ENCODE peak calls at places on chromosomes 11 and 22, in eight cellular contexts. U is GM04503, W is Kasumi-1, G is HCEC 1CT, S is anterior cingulate cortex, T is M059J, A is heart left ventricle, L is neuronal stem cell. I is an unnamed sample.

GRCh38 chr11:85086511-85087284 is 540.4 kb downstream of the DLG2 start:
- DNase-seq in U (no peak), W (no peak), G (peak), S (no peak), T (peak), A (no peak), L (no peak), I (no peak)

GRCh38 chr11:34570584-34570983 is 50.3 kb upstream of the EHF start:
- DNase-seq in U (no peak), W (no peak), G (no peak), S (no peak), T (peak), A (no peak), L (no peak), I (no peak)

GRCh38 chr11:60150279-60150678 is 32.6 kb downstream of the MS4A6A start:
- DNase-seq in U (no peak), W (no peak), G (no peak), S (no peak), T (no peak), A (no peak), L (no peak), I (no peak)

GRCh38 chr11:1453611-1454386 is 32.8 kb downstream of the MOB2 start:
- DNase-seq in U (no peak), W (no peak), G (no peak), S (no peak), T (no peak), A (peak), L (no peak), I (no peak)

GRCh38 chr11:72267956-72268617 is 24.1 kb upstream of the PHOX2A start:
- DNase-seq in U (no peak), W (no peak), G (no peak), S (no peak), T (no peak), A (no peak), L (no peak), I (no peak)

GRCh38 chr11:17371614-17372013 is 16.8 kb downstream of the KCNJ11 start:
- DNase-seq in U (no peak), W (no peak), G (no peak), S (no peak), T (peak), A (no peak), L (no peak), I (no peak)

GRCh38 chr22:43563571-43563970 is 151.8 kb downstream of the MPPED1 start:
- DNase-seq in U (no peak), W (no peak), G (no peak), S (no peak), T (no peak), A (no peak), L (no peak), I (no peak)

GRCh38 chr11:3207530-3208189 is 11.0 kb downstream of the MRGPRG start:
- DNase-seq in U (no peak), W (no peak), G (no peak), S (no peak), T (no peak), A (peak), L (no peak), I (no peak)

GRCh38 chr22:29480512-29481264 is 670 bp downstream of the NEFH start:
- DNase-seq in U (no peak), W (no peak), G (no peak), S (peak), T (no peak), A (no peak), L (no peak), I (no peak)

GRCh38 chr11:41459602-41460405 is at the start of gene LRRC4C:
- DNase-seq in U (no peak), W (no peak), G (no peak), S (no peak), T (no peak), A (no peak), L (no peak), I (no peak)

GRCh38 chr11:118193910-118194566 is 17.6 kb upstream of the SCN2B start:
- DNase-seq in U (no peak), W (no peak), G (no peak), S (no peak), T (no peak), A (no peak), L (no peak), I (no peak)

GRCh38 chr11:86456075-86456939 is 81.6 kb downstream of the CCDC81 start:
- DNase-seq in U (no peak), W (peak), G (peak), S (peak), T (peak), A (peak), L (peak), I (peak)

GRCh38 chr11:90288207-90288821 is 65.5 kb upstream of the CHORDC1 start:
- DNase-seq in U (no peak), W (peak), G (peak), S (no peak), T (peak), A (no peak), L (peak), I (no peak)

GRCh38 chr22:29799217-29799680 is 32.1 kb downstream of the UQCR10 start:
- DNase-seq in U (peak), W (peak), G (peak), S (no peak), T (peak), A (peak), L (no peak), I (peak)

GRCh38 chr22:30245181-30245984 is 1.2 kb downstream of the LIF start:
- DNase-seq in U (no peak), W (no peak), G (no peak), S (no peak), T (no peak), A (no peak), L (no peak), I (no peak)

GRCh38 chr22:37898441-37899181 is 7.5 kb upstream of the MICALL1 start:
- DNase-seq in U (no peak), W (no peak), G (no peak), S (no peak), T (peak), A (no peak), L (no peak), I (no peak)

GRCh38 chr22:38214248-38215056 is 12.7 kb downstream of the MAFF start:
- DNase-seq in U (no peak), W (peak), G (no peak), S (no peak), T (no peak), A (peak), L (peak), I (no peak)

GRCh38 chr11:67174311-67174710 is 55.2 kb downstream of the KDM2A start:
- DNase-seq in U (no peak), W (no peak), G (no peak), S (no peak), T (no peak), A (no peak), L (no peak), I (no peak)

GRCh38 chr11:15969701-15970329 is 386.5 kb downstream of the SOX6 start:
- DNase-seq in U (peak), W (no peak), G (peak), S (no peak), T (peak), A (no peak), L (no peak), I (peak)

GRCh38 chr11:88175707-88176066 is 444 bp upstream of the RAB38 start:
- DNase-seq in U (no peak), W (no peak), G (no peak), S (no peak), T (peak), A (no peak), L (no peak), I (no peak)

GRCh38 chr11:58926251-58926650 is 13.0 kb upstream of the GLYATL1 start:
- DNase-seq in U (no peak), W (no peak), G (peak), S (no peak), T (no peak), A (no peak), L (no peak), I (no peak)

GRCh38 chr11:70506986-70507385 is 108.7 kb downstream of the CTTN start:
- DNase-seq in U (no peak), W (no peak), G (no peak), S (no peak), T (no peak), A (peak), L (no peak), I (no peak)

GRCh38 chr22:30921108-30921507 is 47.5 kb downstream of the MORC2 start:
- DNase-seq in U (no peak), W (no peak), G (no peak), S (no peak), T (no peak), A (no peak), L (no peak), I (no peak)

GRCh38 chr11:27456140-27456801 is 16.3 kb downstream of the LGR4 start:
- DNase-seq in U (no peak), W (no peak), G (peak), S (no peak), T (peak), A (no peak), L (no peak), I (no peak)

GRCh38 chr22:25758316-25758715 is 16.3 kb downstream of the MYO18B start:
- DNase-seq in U (no peak), W (no peak), G (no peak), S (no peak), T (no peak), A (no peak), L (no peak), I (no peak)

GRCh38 chr11:45872513-45873356 is 12.7 kb upstream of the MAPK8IP1 start:
- DNase-seq in U (peak), W (peak), G (peak), S (no peak), T (peak), A (peak), L (peak), I (peak)